ENCODE peak calls at places on chromosomes 2 and 18, in six cellular contexts. I is A549, G is HepG2, X is GM12878, U is upper lobe of left lung, N is K562. T is an unnamed sample.

GRCh38 chr18:50819027-50819726 is 639 bp downstream of the MRO start:
- ATAC-seq in X (no peak), G (peak), I (peak), U (peak), N (peak), T (peak)

GRCh38 chr2:12806535-12806934 is 89.8 kb downstream of the TRIB2 start:
- ATAC-seq in X (no peak), G (no peak), U (no peak), I (no peak), N (no peak), T (peak)

GRCh38 chr2:203720011-203720410 is 13.6 kb downstream of the CD28 start:
- ATAC-seq in I (no peak), G (no peak), N (no peak), X (no peak), U (no peak), T (no peak)

GRCh38 chr2:19607931-19608762 is 249.7 kb upstream of the OSR1 start:
- ATAC-seq in U (peak), N (no peak), I (peak), X (no peak), G (no peak), T (peak)

GRCh38 chr2:62204998-62205496 is 9.1 kb downstream of the B3GNT2 start:
- ATAC-seq in I (no peak), U (no peak), X (no peak), G (no peak), N (no peak), T (no peak)

GRCh38 chr2:12032421-12032820 is 286.0 kb downstream of the LPIN1 start:
- ATAC-seq in X (peak), G (no peak), N (no peak), I (no peak), U (no peak), T (no peak)

GRCh38 chr2:147623328-147623727 is 221.5 kb upstream of the ACVR2A start:
- ATAC-seq in N (no peak), I (no peak), G (no peak), X (peak), U (no peak), T (no peak)

GRCh38 chr2:102376052-102376591 is 20.5 kb downstream of the IL18R1 start:
- ATAC-seq in X (no peak), I (no peak), G (no peak), N (no peak), U (no peak), T (no peak)

GRCh38 chr2:95073856-95074662 is 47.5 kb downstream of the MRPS5 start:
- ATAC-seq in U (no peak), I (no peak), N (no peak), X (no peak), G (no peak), T (no peak)

GRCh38 chr2:231960810-231961348 is 634 bp upstream of the DIS3L2 start:
- ATAC-seq in N (peak), I (peak), U (no peak), X (no peak), G (no peak), T (no peak)

GRCh38 chr18:31401156-31402025 is 24.8 kb downstream of the DSG4 start:
- ATAC-seq in I (peak), X (no peak), U (no peak), N (no peak), G (peak), T (no peak)

GRCh38 chr2:33051586-33052385 is 105.0 kb downstream of the LTBP1 start:
- ATAC-seq in U (peak), N (peak), X (no peak), I (peak), G (peak), T (peak)

GRCh38 chr2:39481611-39482010 is 44.5 kb upstream of the MAP4K3 start:
- ATAC-seq in X (no peak), U (no peak), I (peak), N (no peak), G (no peak), T (no peak)

GRCh38 chr2:177324797-177325196 is 60.3 kb upstream of the NFE2L2 start:
- ATAC-seq in G (no peak), X (no peak), U (no peak), N (no peak), I (no peak), T (no peak)

DNA sequence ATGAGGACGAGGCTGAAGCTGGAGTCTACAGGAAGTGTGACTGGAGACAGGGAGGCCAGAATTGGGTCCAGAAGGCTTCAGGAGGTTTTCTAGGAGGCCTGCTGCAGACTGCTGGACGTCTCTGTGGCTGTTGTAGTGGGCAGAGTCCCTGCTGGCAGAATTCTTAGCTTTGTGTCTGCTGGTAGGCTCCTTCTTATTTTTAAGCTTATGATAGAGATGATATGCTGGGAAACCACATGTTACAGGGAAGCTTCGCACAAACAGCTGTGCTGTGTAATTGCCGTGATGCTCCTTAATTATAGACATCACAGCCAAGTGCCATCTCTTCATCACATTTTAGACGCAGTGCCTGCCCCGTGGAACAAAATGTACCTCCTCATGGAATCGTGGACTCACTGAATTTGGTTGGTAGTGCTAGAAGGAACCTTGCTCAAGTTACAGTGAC is 143.9 kb downstream of the FHOD3 start:
- ATAC-seq in I (no peak), X (peak), U (peak), G (no peak), N (no peak), T (peak)
- TF ChIP-seq EP300 in I (no peak), X (no peak), U (no peak), G (no peak), N (no peak), T (no peak)

DNA sequence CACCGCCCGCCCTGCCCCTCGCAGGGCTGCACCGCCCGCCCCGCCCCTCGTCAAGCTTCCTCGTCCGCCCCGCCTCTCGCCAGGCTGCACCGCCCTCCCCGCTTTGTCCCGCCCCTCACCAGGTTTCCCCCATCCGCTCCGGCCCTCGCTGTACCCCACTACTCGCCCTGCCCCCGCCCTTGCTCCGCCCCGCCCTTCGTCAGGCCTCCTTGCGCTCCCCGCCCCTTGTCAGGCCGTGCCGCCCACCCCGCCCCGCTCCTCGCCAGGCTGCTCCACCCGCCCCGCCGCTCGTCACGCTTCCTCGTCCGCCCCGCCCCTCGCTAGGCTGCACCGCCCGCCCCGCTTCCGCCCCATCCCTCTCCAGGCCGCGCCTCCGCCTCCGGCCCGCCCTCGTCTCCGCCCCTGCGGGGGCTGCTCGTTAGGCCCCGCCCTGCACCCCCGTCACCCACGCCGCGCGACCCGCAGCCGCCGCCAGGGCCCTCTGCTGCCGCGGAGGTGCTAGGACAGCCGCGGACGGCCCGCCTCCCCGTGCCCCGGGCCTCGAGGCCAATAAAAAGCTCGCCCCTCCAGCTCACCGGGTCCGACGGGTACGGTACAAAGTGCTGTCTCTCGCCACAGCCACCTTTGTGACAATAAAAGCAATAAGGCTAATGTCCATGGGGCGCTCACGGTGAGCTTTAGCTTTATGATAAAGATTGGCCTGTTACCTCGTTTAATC is 574 bp upstream of the DNPEP start:
- ATAC-seq in X (peak), G (peak), I (peak), U (peak), N (peak), T (peak)
- TF ChIP-seq EP300 in X (no peak), G (no peak), I (no peak), U (no peak), N (no peak), T (no peak)

GRCh38 chr2:186702499-186702898 is 8.6 kb downstream of the FAM171B start:
- ATAC-seq in G (no peak), X (no peak), I (no peak), U (no peak), N (no peak), T (no peak)
- TF ChIP-seq EP300 in G (no peak), X (no peak), I (no peak), U (no peak), N (no peak), T (no peak)

GRCh38 chr2:28620371-28620793 is 124.5 kb downstream of the PLB1 start:
- ATAC-seq in U (no peak), X (no peak), N (no peak), I (no peak), G (no peak), T (no peak)

GRCh38 chr2:28622101-28622499 is 126.2 kb downstream of the PLB1 start:
- ATAC-seq in I (no peak), N (no peak), G (no peak), U (no peak), X (no peak), T (no peak)

GRCh38 chr2:28619213-28620196 is 123.6 kb downstream of the PLB1 start:
- ATAC-seq in N (no peak), X (no peak), G (no peak), I (no peak), U (no peak), T (no peak)

GRCh38 chr2:28620801-28621171 is 124.9 kb downstream of the PLB1 start:
- ATAC-seq in G (no peak), U (no peak), I (no peak), N (no peak), X (no peak), T (no peak)

DNA sequence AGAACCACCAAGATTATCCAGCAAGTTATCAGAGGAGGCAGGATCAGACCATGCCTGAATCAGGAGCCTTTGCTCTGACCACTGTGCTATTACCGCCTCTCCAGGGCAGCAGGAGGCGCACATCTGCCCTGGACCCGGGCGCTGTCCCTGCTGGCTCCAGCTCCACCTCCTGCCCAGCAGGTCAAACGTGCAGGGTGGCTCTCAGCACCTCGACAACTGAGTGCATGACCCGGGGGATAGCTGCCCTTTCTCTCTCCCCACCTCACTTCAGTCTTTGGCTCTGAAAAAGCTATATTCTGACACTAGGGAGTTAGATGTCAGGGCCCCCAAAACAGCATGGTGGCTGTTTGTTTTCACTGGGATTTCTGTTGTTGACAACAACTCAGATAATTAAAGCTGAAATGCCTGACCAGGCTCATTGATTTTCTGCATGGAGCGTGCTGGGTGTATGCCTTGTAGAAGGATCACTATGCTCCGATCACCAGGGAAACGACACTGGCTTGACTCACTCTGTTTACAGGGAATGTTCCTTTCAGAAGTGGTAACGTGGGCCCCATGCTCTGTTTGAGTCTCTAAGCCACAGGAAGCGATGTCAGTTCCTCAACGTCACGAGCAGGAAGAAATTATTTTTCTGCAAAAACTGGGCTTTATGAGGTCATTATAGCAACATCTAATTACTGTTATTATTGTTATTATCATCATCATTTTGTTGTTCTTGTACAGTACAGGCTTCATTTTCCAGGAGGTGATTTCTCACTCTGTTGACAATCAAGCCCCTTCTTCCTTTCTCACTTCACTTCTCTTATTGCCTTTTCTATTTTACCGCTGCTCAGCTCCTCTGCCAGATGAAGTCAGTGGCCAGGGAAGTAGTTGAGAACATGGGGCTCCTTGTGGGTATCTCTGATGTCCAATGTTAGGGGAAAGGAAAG is 125.6 kb downstream of the PLB1 start:
- ATAC-seq in N (peak), U (peak), I (peak), X (peak), G (peak), T (peak)
- TF ChIP-seq EP300 in N (no peak), U (no peak), I (no peak), X (no peak), G (no peak), T (peak)

DNA sequence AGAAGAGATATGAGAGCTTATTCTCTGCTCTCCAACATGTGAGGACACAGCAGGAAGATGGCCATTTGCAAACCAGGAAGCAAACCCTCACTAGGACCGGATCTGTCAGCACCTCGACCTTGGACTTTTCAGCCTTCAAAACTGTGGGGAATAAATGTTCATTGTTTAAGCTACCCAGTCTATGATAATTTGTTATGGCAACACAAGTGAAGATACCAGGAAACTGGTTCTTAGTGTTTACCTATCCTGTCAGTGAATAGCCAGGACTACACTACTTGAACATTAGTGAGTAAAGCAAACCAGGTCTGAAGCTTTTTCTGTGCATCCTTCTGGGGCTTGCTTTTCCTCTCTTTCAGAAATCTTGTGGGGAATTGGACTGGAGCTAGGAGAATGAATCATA is 44.4 kb upstream of the BARD1 start:
- ATAC-seq in U (no peak), X (no peak), G (peak), N (no peak), I (no peak), T (no peak)
- TF ChIP-seq EP300 in U (no peak), X (no peak), G (peak), N (no peak), I (no peak), T (no peak)

GRCh38 chr2:22634167-22634566 is 750.8 kb upstream of the KLHL29 start:
- ATAC-seq in N (no peak), X (no peak), G (no peak), I (no peak), U (no peak), T (no peak)
- TF ChIP-seq EP300 in N (no peak), X (no peak), G (no peak), I (no peak), U (no peak), T (no peak)

GRCh38 chr2:181430406-181431199 is 26.6 kb upstream of the ITGA4 start:
- ATAC-seq in X (peak), U (peak), I (no peak), G (no peak), N (no peak), T (no peak)
- TF ChIP-seq EP300 in X (no peak), U (no peak), I (no peak), G (no peak), N (no peak), T (no peak)

DNA sequence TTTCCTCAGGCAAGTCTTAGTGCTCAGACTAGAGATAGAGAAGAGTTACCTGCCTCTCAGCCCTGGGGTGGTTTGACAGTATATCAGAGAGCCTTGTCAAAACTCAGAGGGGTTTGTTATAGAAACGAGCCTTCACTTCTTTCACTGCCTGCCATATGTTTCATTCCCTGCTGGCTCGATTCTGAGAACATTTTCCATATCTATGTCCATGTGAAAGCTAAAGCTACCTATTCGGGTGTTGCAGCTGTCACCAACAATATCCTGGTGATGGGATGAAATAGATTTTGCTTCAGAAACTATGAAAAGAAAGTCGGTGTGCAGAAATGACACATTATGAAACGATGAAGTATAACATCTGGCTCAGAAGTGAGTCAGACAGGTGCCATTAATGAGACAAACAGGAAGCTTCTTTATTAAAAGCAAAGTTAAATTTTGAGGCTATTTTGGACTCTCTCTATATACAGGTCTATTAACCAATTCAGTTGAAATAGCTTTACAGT is 56.1 kb upstream of the TANK start:
- ATAC-seq in I (no peak), G (no peak), N (no peak), X (peak), U (no peak), T (no peak)
- TF ChIP-seq EP300 in I (no peak), G (no peak), N (no peak), X (no peak), U (no peak), T (no peak)